ENCODE peak calls at places on chromosome 12, in eight cellular contexts. F is T-helper 9 cell; M is type B pancreatic cell; L is hippocampal formation; H is GM13977; Y is HTR-8/SVneo; W is sigmoid colon; N is activated naive CD4-positive, alpha-beta T cell treated with anti-CD3 and anti-CD28 coated beads, Interleukin-2, amount 10 ng/mL, durations not matched to agents 7 days and 5 days. G is an unnamed sample.

GRCh38 chr12:47740536-47741339 is 15.4 kb upstream of the ENDOU start:
- DNase-seq in L (no peak), Y (no peak), W (no peak), F (no peak), M (no peak), N (no peak), H (no peak), G (no peak)

GRCh38 chr12:40336573-40337199 is 111.9 kb downstream of the LRRK2 start:
- DNase-seq in N (no peak), L (peak), H (peak), Y (no peak), W (no peak), F (no peak), M (no peak), G (no peak)

GRCh38 chr12:54021006-54021405 is 7.2 kb upstream of the HOXC6 start:
- DNase-seq in M (no peak), F (no peak), N (no peak), Y (no peak), L (no peak), H (no peak), W (no peak), G (no peak)

GRCh38 chr12:8554451-8555195 is 13.9 kb upstream of the CLEC4E start:
- DNase-seq in M (no peak), H (no peak), N (no peak), W (no peak), Y (peak), L (no peak), F (no peak), G (no peak)

GRCh38 chr12:40515041-40515825 is 177.0 kb upstream of the CNTN1 start:
- DNase-seq in W (no peak), H (peak), N (no peak), Y (no peak), L (peak), M (no peak), F (no peak), G (no peak)

GRCh38 chr12:132162508-132163031 is 18.3 kb downstream of the NOC4L start:
- DNase-seq in Y (no peak), L (no peak), F (no peak), W (no peak), M (no peak), N (peak), H (no peak), G (no peak)

GRCh38 chr12:4432878-4433820 is 12.5 kb downstream of the FGF6 start:
- DNase-seq in Y (peak), N (no peak), F (no peak), H (no peak), L (no peak), M (no peak), W (no peak), G (no peak)

GRCh38 chr12:65518771-65519170 is 240.3 kb downstream of the MSRB3 start:
- DNase-seq in H (no peak), F (no peak), W (no peak), Y (no peak), M (no peak), N (no peak), L (no peak), G (no peak)

GRCh38 chr12:6335451-6336078 is 6.3 kb downstream of the TNFRSF1A start:
- DNase-seq in N (peak), W (peak), M (no peak), F (peak), L (no peak), H (peak), Y (peak), G (peak)

G was measured in activated naive CD8-positive, alpha-beta T cell treated with anti-CD3 and anti-CD28 coated beads, Interleukin-2, amount 10 ng/mL, durations not matched to agents 7 days and 5 days.